ENCODE peak calls at places on chromosomes 1 and 21, in seven cellular contexts. B is A549; K is EH; S is GM12865; L is NT2/D1; O is GM04504; G is activated T-cell treated with anti-CD3 and anti-CD28 coated beads, Interleukin-2, amount 50 U/mL, for 72 hours. N is an unnamed sample.

GRCh38 chr21:8989883-8990325 is 1531.5 kb upstream of the TPTE start:
- DNase-seq in B (no peak), K (peak), S (no peak), L (no peak), O (no peak), G (no peak), N (peak)

GRCh38 chr1:175649416-175649815 is 94.0 kb downstream of the TNR start:
- DNase-seq in B (no peak), K (no peak), S (no peak), L (no peak), O (no peak), G (no peak), N (no peak)

GRCh38 chr1:66919063-66919462 is 5.6 kb downstream of the DNAI4 start:
- DNase-seq in B (no peak), K (no peak), S (no peak), L (no peak), O (no peak), G (no peak), N (no peak)

GRCh38 chr1:55938376-55938850 is 641.0 kb downstream of the PLPP3 start:
- DNase-seq in B (no peak), K (no peak), S (no peak), L (no peak), O (no peak), G (no peak), N (no peak)

GRCh38 chr1:172917972-172918371 is 132.8 kb downstream of the TNFSF18 start:
- DNase-seq in B (peak), K (peak), S (no peak), L (no peak), O (peak), G (no peak), N (no peak)

GRCh38 chr1:9689971-9690381 is 38.4 kb downstream of the PIK3CD start:
- DNase-seq in B (no peak), K (peak), S (no peak), L (no peak), O (no peak), G (no peak), N (peak)

GRCh38 chr1:151831605-151832004 is at the start of gene RORC:
- DNase-seq in B (no peak), K (no peak), S (no peak), L (no peak), O (no peak), G (no peak), N (no peak)

GRCh38 chr1:201471772-201472171 is 2.8 kb upstream of the PHLDA3 start:
- DNase-seq in B (no peak), K (peak), S (no peak), L (no peak), O (peak), G (no peak), N (no peak)

GRCh38 chr1:1292851-1293250 is 12.6 kb downstream of the SCNN1D start:
- DNase-seq in B (no peak), K (no peak), S (no peak), L (no peak), O (no peak), G (no peak), N (no peak)

GRCh38 chr1:169236880-169237279 is 130.4 kb downstream of the ATP1B1 start:
- DNase-seq in B (no peak), K (no peak), S (no peak), L (no peak), O (no peak), G (no peak), N (no peak)

GRCh38 chr1:54158071-54158470 is 5.3 kb upstream of the CDCP2 start:
- DNase-seq in B (peak), K (peak), S (no peak), L (no peak), O (no peak), G (no peak), N (no peak)

GRCh38 chr1:145720556-145720877 is 1.2 kb downstream of the CD160 start:
- DNase-seq in B (no peak), K (peak), S (no peak), L (no peak), O (peak), G (no peak), N (no peak)

GRCh38 chr1:7338439-7338838 is 432.7 kb upstream of the VAMP3 start:
- DNase-seq in B (no peak), K (no peak), S (no peak), L (no peak), O (no peak), G (no peak), N (no peak)

GRCh38 chr1:234656981-234657651 is 47.1 kb upstream of the IRF2BP2 start:
- DNase-seq in B (peak), K (peak), S (peak), L (no peak), O (peak), G (peak), N (no peak)

GRCh38 chr1:67150931-67151330 is 15.3 kb upstream of the IL23R start:
- DNase-seq in B (no peak), K (no peak), S (no peak), L (no peak), O (no peak), G (no peak), N (no peak)

GRCh38 chr1:42173155-42173933 is 8.8 kb upstream of the GUCA2A start:
- DNase-seq in B (peak), K (peak), S (peak), L (peak), O (no peak), G (peak), N (peak)

GRCh38 chr1:57796609-57797008 is 372.7 kb upstream of the DAB1 start:
- DNase-seq in B (no peak), K (peak), S (peak), L (no peak), O (no peak), G (no peak), N (no peak)

GRCh38 chr1:174359454-174359805 is 88.3 kb upstream of the GPR52 start:
- DNase-seq in B (no peak), K (no peak), S (no peak), L (no peak), O (no peak), G (no peak), N (no peak)

GRCh38 chr1:151314137-151314875 is 12.9 kb downstream of the PI4KB start:
- DNase-seq in B (peak), K (peak), S (no peak), L (no peak), O (peak), G (no peak), N (peak)

GRCh38 chr1:198318092-198318491 is 161.3 kb downstream of the NEK7 start:
- DNase-seq in B (no peak), K (no peak), S (peak), L (no peak), O (no peak), G (no peak), N (no peak)

GRCh38 chr1:148373236-148373935 is 109.7 kb downstream of the PPIAL4G start:
- DNase-seq in B (no peak), K (no peak), S (no peak), L (no peak), O (no peak), G (no peak), N (no peak)

GRCh38 chr21:39088831-39089380 is 94.3 kb downstream of the PSMG1 start:
- DNase-seq in B (no peak), K (peak), S (no peak), L (no peak), O (no peak), G (peak), N (peak)

GRCh38 chr1:86993269-86993985 is 79.0 kb downstream of the HS2ST1 start:
- DNase-seq in B (no peak), K (peak), S (no peak), L (no peak), O (no peak), G (no peak), N (no peak)

GRCh38 chr21:44598031-44598430 is 2.4 kb upstream of the KRTAP10-7 start:
- DNase-seq in B (no peak), K (no peak), S (no peak), L (no peak), O (no peak), G (no peak), N (no peak)

GRCh38 chr21:44878053-44878982 is 4.8 kb upstream of the PTTG1IP start:
- DNase-seq in B (no peak), K (no peak), S (no peak), L (no peak), O (no peak), G (no peak), N (no peak)

GRCh38 chr1:230169454-230170152 is 102.6 kb downstream of the GALNT2 start:
- DNase-seq in B (no peak), K (no peak), S (peak), L (no peak), O (no peak), G (no peak), N (no peak)

GRCh38 chr1:115706009-115706362 is 62.5 kb downstream of the CASQ2 start:
- DNase-seq in B (no peak), K (no peak), S (no peak), L (no peak), O (no peak), G (no peak), N (no peak)

GRCh38 chr21:26170471-26171309 is at the start of gene APP:
- DNase-seq in B (peak), K (peak), S (peak), L (no peak), O (no peak), G (peak), N (peak)

GRCh38 chr21:43911935-43912487 is 47.0 kb downstream of the AGPAT3 start:
- DNase-seq in B (no peak), K (no peak), S (no peak), L (no peak), O (no peak), G (no peak), N (peak)

GRCh38 chr1:17869826-17870225 is 114.7 kb downstream of the ACTL8 start:
- DNase-seq in B (no peak), K (peak), S (no peak), L (no peak), O (no peak), G (no peak), N (no peak)

GRCh38 chr1:34806396-34806795 is 13.6 kb downstream of the GJA4 start:
- DNase-seq in B (no peak), K (peak), S (no peak), L (no peak), O (peak), G (no peak), N (no peak)